ENCODE peak calls at places on chromosomes 4 and X, in eight cellular contexts. C, Y, N, O, L, P, W and J are unnamed samples.

GRCh38 chr4:173448919-173449641 is 50.2 kb upstream of the SCRG1 start:
- DNase-seq in C (no peak), Y (no peak), N (no peak), O (no peak), L (peak; percentile 1), P (no peak), W (no peak), J (no peak)

GRCh38 chr4:41281038-41281634 is 24.4 kb downstream of the UCHL1 start:
- DNase-seq in C (peak; percentile 53), Y (peak; percentile 82), N (peak; percentile 89), O (peak; percentile 91), L (peak; percentile 85), P (peak; percentile 49), W (peak; percentile 58), J (peak; percentile 73)

GRCh38 chr4:140952709-140953108 is 180.6 kb downstream of the RNF150 start:
- DNase-seq in C (no peak), Y (peak; percentile 7), N (no peak), O (no peak), L (no peak), P (no peak), W (no peak), J (no peak)

GRCh38 chrX:17736856-17737706 is at the start of gene SCML1:
- DNase-seq in C (peak; percentile 78), Y (peak; percentile 94), N (peak; percentile 99), O (peak; percentile 95), L (peak; percentile 97), P (peak; percentile 96), W (peak; percentile 90), J (peak; percentile 98)

GRCh38 chrX:18833071-18833731 is 125.8 kb downstream of the PPEF1 start:
- DNase-seq in C (no peak), Y (no peak), N (no peak), O (peak; percentile 15), L (peak; percentile 13), P (no peak), W (no peak), J (peak; percentile 47)

GRCh38 chrX:153673398-153674218 is at the start of gene PNCK:
- DNase-seq in C (no peak), Y (no peak), N (no peak), O (no peak), L (no peak), P (no peak), W (no peak), J (peak; percentile 57)

GRCh38 chr4:1472911-1473518 is 66.8 kb upstream of the NKX1-1 start:
- DNase-seq in C (no peak), Y (no peak), N (no peak), O (no peak), L (no peak), P (no peak), W (no peak), J (no peak)

GRCh38 chrX:68647156-68647957 is at the start of gene STARD8:
- DNase-seq in C (peak; percentile 12), Y (peak; percentile 71), N (no peak), O (peak; percentile 4), L (peak; percentile 89), P (no peak), W (no peak), J (peak; percentile 86)

GRCh38 chr4:148447672-148448071 is 5.5 kb upstream of the NR3C2 start:
- DNase-seq in C (no peak), Y (peak; percentile 30), N (no peak), O (no peak), L (no peak), P (no peak), W (no peak), J (no peak)

GRCh38 chr4:45578874-45579273 is 545.0 kb downstream of the GABRG1 start:
- DNase-seq in C (no peak), Y (no peak), N (no peak), O (no peak), L (no peak), P (no peak), W (no peak), J (no peak)

GRCh38 chr4:93174598-93174997 is 654.0 kb upstream of the ATOH1 start:
- DNase-seq in C (no peak), Y (no peak), N (peak; percentile 54), O (no peak), L (no peak), P (no peak), W (no peak), J (no peak)

GRCh38 chr4:67198757-67199156 is 346.5 kb downstream of the CENPC start:
- DNase-seq in C (no peak), Y (peak; percentile 51), N (peak; percentile 23), O (peak; percentile 8), L (peak; percentile 62), P (no peak), W (no peak), J (no peak)

GRCh38 chrX:32118832-32119231 is 1047.0 kb upstream of the FTHL17 start:
- DNase-seq in C (no peak), Y (no peak), N (no peak), O (no peak), L (no peak), P (no peak), W (no peak), J (no peak)

GRCh38 chrX:13258052-13258444 is 61.8 kb downstream of the ATXN3L start:
- DNase-seq in C (no peak), Y (no peak), N (no peak), O (no peak), L (peak; percentile 26), P (no peak), W (no peak), J (no peak)